ENCODE peak calls at places on chromosome 20, in ten cellular contexts. W is foreskin fibroblast, M is transverse colon, Z is heart left ventricle, I is BE2C, P is endothelial cell of umbilical vein, H is ovary, F is upper lobe of left lung, G is K562, A is fibroblast of lung. S is an unnamed sample.

GRCh38 chr20:17660667-17661066 is 21.4 kb downstream of the RRBP1 start:
- DNase-seq in F (no peak), Z (no peak), A (no peak), H (peak), M (no peak), W (no peak), P (no peak), I (no peak), G (peak), S (no peak)

GRCh38 chr20:46311039-46311650 is 2.8 kb upstream of the CDH22 start:
- DNase-seq in Z (no peak), M (no peak), W (peak), G (no peak), I (no peak), A (no peak), H (no peak), P (no peak), F (no peak), S (no peak)

GRCh38 chr20:36352843-36353553 is 46.9 kb downstream of the DLGAP4 start:
- DNase-seq in M (no peak), Z (no peak), F (no peak), G (no peak), I (no peak), W (no peak), A (no peak), P (no peak), H (no peak), S (no peak)

GRCh38 chr20:21099653-21100589 is 6.2 kb downstream of the LINC00237 start:
- DNase-seq in G (peak), F (peak), A (no peak), P (no peak), W (no peak), I (peak), M (peak), Z (peak), H (no peak), S (no peak)

GRCh38 chr20:19761853-19762252 is 3.8 kb downstream of the RIN2 start:
- DNase-seq in H (no peak), Z (no peak), P (no peak), A (no peak), W (no peak), I (no peak), G (no peak), F (no peak), M (no peak), S (peak)

GRCh38 chr20:3923818-3924217 is 34.6 kb downstream of the PANK2 start:
- DNase-seq in G (no peak), P (no peak), W (peak), A (peak), H (no peak), M (no peak), I (no peak), F (no peak), Z (no peak), S (no peak)

GRCh38 chr20:32960222-32960518 is 44.1 kb downstream of the SUN5 start:
- DNase-seq in I (no peak), W (no peak), H (no peak), M (no peak), Z (no peak), F (no peak), A (no peak), P (no peak), G (no peak), S (no peak)

GRCh38 chr20:58553841-58554240 is 38.6 kb upstream of the APCDD1L start:
- DNase-seq in G (no peak), P (no peak), H (peak), F (no peak), I (no peak), A (peak), M (no peak), W (no peak), Z (no peak), S (peak)

GRCh38 chr20:36532822-36533221 is 8.5 kb upstream of the MYL9 start:
- DNase-seq in Z (no peak), A (no peak), W (no peak), P (no peak), M (no peak), H (no peak), G (no peak), I (no peak), F (no peak), S (no peak)

GRCh38 chr20:46215913-46216707 is 92.2 kb downstream of the CDH22 start:
- DNase-seq in F (no peak), H (no peak), I (peak), P (peak), M (no peak), W (peak), Z (peak), A (peak), G (peak), S (no peak)

GRCh38 chr20:46913329-46914044 is 18.8 kb downstream of the EYA2 start:
- DNase-seq in A (no peak), M (no peak), F (no peak), Z (no peak), G (no peak), P (no peak), I (no peak), W (no peak), H (no peak), S (no peak)

GRCh38 chr20:58752565-58752964 is 60.0 kb downstream of the NPEPL1 start:
- DNase-seq in F (no peak), A (no peak), G (no peak), Z (no peak), W (no peak), H (no peak), P (no peak), M (no peak), I (no peak), S (no peak)

GRCh38 chr20:3788685-3789155 is 2.2 kb upstream of the CENPB start:
- DNase-seq in P (no peak), W (no peak), F (no peak), G (no peak), A (no peak), M (peak), Z (no peak), H (no peak), I (peak), S (no peak)

GRCh38 chr20:5080384-5080877 is 39.3 kb downstream of the PCNA start:
- DNase-seq in M (peak), H (peak), W (peak), P (no peak), A (peak), G (no peak), F (no peak), Z (peak), I (no peak), S (no peak)

GRCh38 chr20:50541606-50542041 is 31.4 kb downstream of the PTPN1 start:
- DNase-seq in I (no peak), Z (no peak), A (no peak), G (peak), W (no peak), H (no peak), P (peak), F (no peak), M (no peak), S (no peak)

GRCh38 chr20:50537546-50538201 is 27.5 kb downstream of the PTPN1 start:
- DNase-seq in M (no peak), W (no peak), A (no peak), Z (no peak), P (no peak), G (no peak), F (no peak), I (no peak), H (no peak), S (no peak)

GRCh38 chr20:50538276-50538675 is 28.1 kb downstream of the PTPN1 start:
- DNase-seq in A (no peak), Z (no peak), W (no peak), P (peak), H (no peak), M (no peak), G (no peak), I (no peak), F (no peak), S (no peak)

GRCh38 chr20:50543326-50543725 is 33.1 kb downstream of the PTPN1 start:
- DNase-seq in Z (no peak), I (no peak), A (no peak), P (no peak), H (no peak), F (no peak), W (no peak), G (no peak), M (no peak), S (no peak)

GRCh38 chr20:50540620-50541605 is 30.7 kb downstream of the PTPN1 start:
- DNase-seq in M (no peak), A (peak), P (peak), W (peak), G (no peak), H (no peak), I (no peak), Z (no peak), F (no peak), S (no peak)
- TF ChIP-seq CTCF in M (no peak), A (no peak), P (peak), W (no peak), G (no peak), H (no peak), I (no peak), Z (no peak), F (no peak), S (no peak)

GRCh38 chr20:62066983-62067433 is 1.3 kb upstream of the TAF4 start:
- DNase-seq in H (peak), G (peak), Z (no peak), P (no peak), F (no peak), M (peak), A (no peak), I (no peak), W (no peak), S (no peak)
- H3K4me3 ChIP-seq in H (peak), G (peak), Z (peak), P (peak), F (peak), M (peak), A (peak), I (peak), W (peak), S (peak)

DNA sequence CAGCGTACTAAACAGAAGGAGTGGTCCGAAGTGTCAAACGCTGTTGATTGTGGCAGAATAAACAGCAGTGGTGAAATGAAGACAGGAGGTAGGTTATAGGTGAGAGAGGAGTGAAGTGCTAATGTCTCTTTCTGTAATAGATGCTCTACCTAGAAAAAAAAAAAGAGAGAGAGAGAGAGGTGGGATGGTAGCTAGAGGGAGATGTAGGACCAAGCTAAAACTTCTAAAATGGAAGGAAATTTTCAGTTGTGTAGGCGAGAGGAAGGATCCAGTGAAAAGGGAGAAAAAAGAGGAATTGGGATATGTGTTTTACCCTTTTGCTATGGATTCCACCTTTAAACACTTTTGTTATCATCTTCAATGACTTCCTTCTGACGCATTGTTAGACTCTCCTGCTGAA is 126.5 kb upstream of the BMP2 start:
- DNase-seq in I (no peak), P (peak), W (no peak), M (no peak), F (no peak), Z (no peak), G (no peak), A (no peak), H (no peak), S (no peak)
- TF ChIP-seq CTCF in I (no peak), P (no peak), W (no peak), M (no peak), F (no peak), Z (no peak), G (no peak), A (no peak), H (no peak), S (no peak)

GRCh38 chr20:53606364-53606985 is 12.8 kb upstream of the ZNF217 start:
- DNase-seq in G (no peak), I (no peak), W (peak), A (peak), M (no peak), F (no peak), H (peak), P (peak), Z (no peak), S (peak)

GRCh38 chr20:53609501-53610445 is 16.1 kb upstream of the ZNF217 start:
- DNase-seq in G (peak), P (peak), W (peak), H (peak), F (no peak), A (peak), I (no peak), Z (peak), M (peak), S (peak)

GRCh38 chr20:53608456-53609413 is 15.1 kb upstream of the ZNF217 start:
- DNase-seq in F (peak), W (no peak), Z (no peak), M (peak), P (no peak), H (peak), A (no peak), G (peak), I (no peak), S (peak)

GRCh38 chr20:53611449-53611894 is 17.8 kb upstream of the ZNF217 start:
- DNase-seq in Z (no peak), F (no peak), I (peak), W (peak), M (peak), P (peak), G (no peak), H (peak), A (peak), S (no peak)

GRCh38 chr20:53608071-53608455 is 14.4 kb upstream of the ZNF217 start:
- DNase-seq in W (no peak), A (no peak), I (no peak), P (no peak), H (no peak), G (no peak), F (peak), M (no peak), Z (no peak), S (no peak)
- H3K4me3 ChIP-seq in W (no peak), A (no peak), I (no peak), P (no peak), H (no peak), G (peak), F (no peak), M (no peak), Z (no peak), S (no peak)

GRCh38 chr20:62708591-62709536 is at the start of gene NTSR1:
- DNase-seq in M (no peak), G (no peak), I (no peak), F (peak), A (no peak), H (no peak), Z (peak), W (peak), P (no peak), S (no peak)

GRCh38 chr20:62706857-62707256 is 1.8 kb upstream of the NTSR1 start:
- DNase-seq in I (no peak), G (no peak), M (no peak), W (no peak), A (no peak), H (no peak), P (no peak), Z (peak), F (no peak), S (no peak)

GRCh38 chr20:62709537-62709905 is 885 bp downstream of the NTSR1 start:
- DNase-seq in P (no peak), G (no peak), F (peak), A (no peak), H (no peak), I (no peak), M (no peak), Z (peak), W (no peak), S (no peak)

GRCh38 chr20:62707281-62707941 is 1.2 kb upstream of the NTSR1 start:
- DNase-seq in P (no peak), A (no peak), Z (peak), W (no peak), I (no peak), H (no peak), G (no peak), F (peak), M (no peak), S (no peak)

DNA sequence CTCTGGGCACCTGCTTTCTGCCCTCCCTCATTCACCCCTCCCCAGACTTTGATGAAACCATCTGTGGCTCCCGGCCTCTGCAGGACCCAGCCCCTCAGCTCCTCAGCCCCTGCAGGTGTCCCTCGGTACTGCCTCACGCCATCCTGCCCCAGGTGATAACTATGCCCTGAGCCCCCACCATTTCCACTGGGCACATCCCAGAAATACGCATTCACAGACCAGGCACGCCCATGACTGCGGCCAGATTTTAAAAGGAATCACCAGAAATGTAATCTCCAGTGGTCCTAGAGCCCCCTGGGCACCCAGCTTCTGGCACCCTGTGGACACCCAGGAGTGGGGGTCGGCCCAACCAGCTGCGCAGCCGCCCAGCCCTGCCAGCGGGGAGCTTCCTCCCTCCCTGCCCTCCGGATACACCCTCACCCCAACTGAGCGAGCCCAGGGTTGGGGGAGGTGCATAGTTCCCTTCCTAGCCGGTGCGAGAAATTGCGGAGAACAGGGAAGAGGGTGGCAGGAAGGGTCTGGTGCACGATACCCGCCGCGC is 585 bp upstream of the NTSR1 start:
- DNase-seq in H (no peak), G (no peak), P (no peak), F (peak), I (peak), W (no peak), Z (peak), M (no peak), A (no peak), S (no peak)
- TF ChIP-seq CTCF in H (no peak), G (no peak), P (no peak), F (no peak), I (peak), W (peak), Z (no peak), M (peak), A (no peak), S (no peak)

GRCh38 chr20:43925786-43926185 is 11.1 kb downstream of the TOX2 start:
- DNase-seq in Z (no peak), G (no peak), P (peak), F (no peak), M (peak), I (no peak), W (peak), H (no peak), A (peak), S (no peak)

GRCh38 chr20:43923917-43924316 is 9.3 kb downstream of the TOX2 start:
- DNase-seq in W (no peak), A (no peak), P (no peak), H (no peak), I (no peak), Z (no peak), F (no peak), G (no peak), M (no peak), S (no peak)

GRCh38 chr20:43926691-43927090 is 12.0 kb downstream of the TOX2 start:
- DNase-seq in A (no peak), P (no peak), F (no peak), G (no peak), W (no peak), H (no peak), I (no peak), M (no peak), Z (no peak), S (no peak)

GRCh38 chr20:43925215-43925614 is 10.6 kb downstream of the TOX2 start:
- DNase-seq in H (no peak), M (no peak), P (no peak), F (no peak), Z (no peak), G (no peak), I (no peak), A (no peak), W (no peak), S (no peak)

DNA sequence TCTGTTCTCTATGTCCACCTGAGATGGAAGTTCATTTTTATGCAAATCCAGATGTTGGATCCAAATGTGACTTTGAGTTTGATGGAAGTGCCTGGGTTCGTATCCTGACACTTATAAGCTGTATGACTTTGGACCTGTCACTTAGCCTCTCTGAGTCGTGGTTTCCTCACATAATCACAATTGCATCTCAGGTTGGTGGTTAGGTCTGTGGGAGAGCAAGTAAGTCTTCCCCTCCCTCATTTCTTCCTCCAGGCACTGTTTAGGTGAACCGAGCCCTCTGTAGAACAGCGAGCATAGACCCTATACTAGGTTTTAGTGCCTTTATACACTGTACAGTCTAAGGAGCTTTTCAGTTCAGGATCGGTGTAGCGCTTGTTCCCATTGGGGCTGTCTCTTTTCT is 11.6 kb downstream of the TOX2 start:
- DNase-seq in Z (no peak), I (no peak), W (no peak), G (no peak), H (no peak), A (no peak), F (no peak), M (no peak), P (no peak), S (no peak)
- H3K4me3 ChIP-seq in Z (no peak), I (no peak), W (no peak), G (no peak), H (no peak), A (no peak), F (no peak), M (no peak), P (no peak), S (no peak)

S was measured in vagina.